ENCODE peak calls at places on chromosomes 1 and 21, in ten cellular contexts. Y is SK-MEL-5; W is cardiac muscle cell; F is GM23248; D is KG1; M is nephron progenitor cell; E is stimulated activated CD4-positive, alpha-beta T cell treated with anti-CD3 and anti-CD28 coated beads, Interleukin-2, amount 100 ng/mL, for 48 hours; P is ACHN; A is activated naive CD8-positive, alpha-beta T cell treated with anti-CD3 and anti-CD28 coated beads for 36 hours; L is stimulated activated CD8-positive, alpha-beta memory T cell treated with anti-CD3 and anti-CD28 coated beads, Interleukin-15, amount 100 ng/mL, for 48 hours. H is an unnamed sample.

GRCh38 chr1:31811605-31812004 is 4.2 kb downstream of the SPOCD1 start:
- DNase-seq in E (no peak), A (no peak), F (peak; percentile 83), L (no peak), P (no peak), Y (no peak), D (no peak), M (peak; percentile 65), W (peak; percentile 41), H (no peak)

GRCh38 chr1:218891577-218891976 is 282.1 kb upstream of the LYPLAL1 start:
- DNase-seq in E (no peak), A (no peak), M (no peak), F (no peak), P (no peak), Y (no peak), D (no peak), W (no peak), L (no peak), H (no peak)

GRCh38 chr1:100265562-100265930 is 470 bp upstream of the RTCA start:
- DNase-seq in L (no peak), M (no peak), P (peak; percentile 33), F (peak; percentile 74), W (no peak), E (no peak), Y (no peak), A (no peak), D (peak; percentile 78), H (peak; percentile 23)

GRCh38 chr1:62778208-62778607 is 5.7 kb upstream of the ATG4C start:
- DNase-seq in L (no peak), D (no peak), P (no peak), M (no peak), A (no peak), E (no peak), W (peak; percentile 17), F (no peak), Y (no peak), H (no peak)

GRCh38 chr1:219959540-219960208 is 31.3 kb upstream of the SLC30A10 start:
- DNase-seq in D (no peak), F (no peak), P (no peak), L (no peak), E (no peak), M (no peak), Y (no peak), W (no peak), A (no peak), H (no peak)

GRCh38 chr1:206705187-206705586 is 20.5 kb downstream of the MAPKAPK2 start:
- DNase-seq in W (no peak), L (no peak), D (no peak), A (no peak), F (peak; percentile 96), P (no peak), M (no peak), E (no peak), Y (no peak), H (no peak)

GRCh38 chr1:58204284-58204683 is 342.2 kb downstream of the OMA1 start:
- DNase-seq in W (no peak), E (no peak), Y (peak; percentile 32), M (no peak), D (no peak), L (no peak), P (peak; percentile 7), A (no peak), F (peak; percentile 18), H (peak; percentile 33)

GRCh38 chr21:46500224-46500861 is 41.7 kb downstream of the DIP2A start:
- DNase-seq in F (peak; percentile 58), M (no peak), W (no peak), A (no peak), P (peak; percentile 25), E (no peak), L (no peak), Y (no peak), D (peak; percentile 18), H (no peak)

GRCh38 chr1:54323324-54323739 is 82.9 kb downstream of the SSBP3 start:
- DNase-seq in M (no peak), P (no peak), A (no peak), F (no peak), L (no peak), Y (no peak), D (no peak), E (no peak), W (no peak), H (no peak)

GRCh38 chr1:153441238-153441755 is 19.2 kb downstream of the S100A7 start:
- DNase-seq in L (no peak), Y (no peak), P (no peak), E (no peak), D (no peak), A (no peak), F (no peak), M (no peak), W (peak; percentile 4), H (no peak)

GRCh38 chr21:46092026-46092764 is 5.7 kb upstream of the COL6A2 start:
- DNase-seq in E (no peak), A (no peak), W (no peak), P (no peak), L (no peak), Y (no peak), D (no peak), F (peak; percentile 99), M (no peak), H (no peak)

GRCh38 chr1:204634260-204634910 is 51.2 kb downstream of the LRRN2 start:
- DNase-seq in D (no peak), F (no peak), M (no peak), E (no peak), A (no peak), L (no peak), W (no peak), P (no peak), Y (no peak), H (no peak)

GRCh38 chr1:92583821-92584760 is 97.4 kb upstream of the GFI1 start:
- DNase-seq in A (no peak), L (no peak), E (no peak), D (no peak), Y (no peak), M (no peak), F (peak; percentile 70), W (no peak), P (no peak), H (no peak)

GRCh38 chr1:14710331-14710730 is 111.8 kb downstream of the KAZN start:
- DNase-seq in P (no peak), M (no peak), E (no peak), D (no peak), L (no peak), A (no peak), F (no peak), Y (no peak), W (no peak), H (no peak)

GRCh38 chr1:22889213-22889827 is 83.3 kb downstream of the LACTBL1 start:
- DNase-seq in Y (peak; percentile 43), E (no peak), F (peak; percentile 66), M (no peak), P (peak; percentile 48), W (peak; percentile 47), D (peak; percentile 8), L (no peak), A (no peak), H (peak; percentile 60)

GRCh38 chr21:34730756-34731445 is 62.1 kb downstream of the CLIC6 start:
- DNase-seq in A (no peak), M (no peak), F (no peak), D (no peak), E (no peak), W (no peak), L (no peak), P (no peak), Y (no peak), H (no peak)

GRCh38 chr1:48851638-48852037 is 74.9 kb upstream of the BEND5 start:
- DNase-seq in M (no peak), L (no peak), Y (no peak), D (no peak), P (no peak), A (no peak), E (no peak), W (no peak), F (peak; percentile 71), H (no peak)

GRCh38 chr1:30572192-30572591 is 151.2 kb downstream of the MATN1 start:
- DNase-seq in Y (no peak), W (no peak), E (no peak), F (peak; percentile 54), A (no peak), P (peak; percentile 27), M (no peak), D (no peak), L (no peak), H (no peak)

GRCh38 chr1:153485880-153486279 is 25.4 kb upstream of the S100A7 start:
- DNase-seq in A (no peak), P (no peak), F (peak; percentile 54), E (no peak), M (no peak), W (no peak), D (no peak), L (no peak), Y (no peak), H (no peak)

GRCh38 chr1:10634428-10635384 is 160.0 kb downstream of the PEX14 start:
- DNase-seq in E (no peak), L (no peak), D (no peak), Y (no peak), A (no peak), M (no peak), F (peak; percentile 80), P (no peak), W (no peak), H (no peak)

GRCh38 chr1:197619008-197619640 is 156.2 kb downstream of the DENND1B start:
- DNase-seq in E (no peak), A (no peak), W (no peak), D (no peak), Y (peak; percentile 47), M (no peak), P (peak; percentile 41), L (no peak), F (peak; percentile 56), H (no peak)

GRCh38 chr21:43291347-43291950 is 122.6 kb downstream of the CRYAA start:
- DNase-seq in D (no peak), F (no peak), W (no peak), Y (no peak), P (no peak), L (no peak), E (no peak), A (no peak), M (no peak), H (no peak)

GRCh38 chr1:171984262-171984661 is 143.0 kb downstream of the DNM3 start:
- DNase-seq in W (no peak), Y (no peak), L (no peak), D (no peak), F (peak; percentile 12), A (no peak), P (no peak), E (no peak), M (no peak), H (no peak)

GRCh38 chr1:99731384-99731783 is 35.1 kb downstream of the FRRS1 start:
- DNase-seq in E (no peak), L (no peak), A (no peak), P (no peak), M (no peak), F (peak; percentile 15), Y (no peak), D (no peak), W (no peak), H (no peak)

GRCh38 chr1:33094971-33095604 is 14.1 kb downstream of the AZIN2 start:
- DNase-seq in E (no peak), P (peak; percentile 78), W (peak; percentile 64), A (no peak), F (peak; percentile 69), M (peak; percentile 81), L (no peak), Y (peak; percentile 77), D (no peak), H (peak; percentile 83)

H was measured in HEK293T.